ENCODE peak calls at places on chromosomes 3 and 15, in seven cellular contexts. P is right atrium auricular region; H is heart left ventricle; N is lung; S is breast epithelium; W is PC-3; J is CD8-positive, alpha-beta T cell. I is an unnamed sample.

GRCh38 chr15:69508659-69509058 is 56.0 kb downstream of the RPLP1 start:
- DNase-seq in P (peak; percentile 52), H (no peak), N (no peak), S (no peak), W (no peak), J (no peak), I (peak; percentile 73)

GRCh38 chr3:122564155-122564912 is at the start of the genes DTX3L and PARP9:
- DNase-seq in P (peak; percentile 83), H (peak; percentile 90), N (peak; percentile 86), S (peak; percentile 75), W (peak; percentile 83), J (peak; percentile 82), I (peak; percentile 91)

GRCh38 chr3:171284308-171285075 is 175.7 kb downstream of the TNIK start:
- DNase-seq in P (peak; percentile 66), H (no peak), N (no peak), S (no peak), W (peak; percentile 76), J (no peak), I (peak; percentile 81)

GRCh38 chr3:131796558-131796957 is 238.3 kb downstream of the CPNE4 start:
- DNase-seq in P (no peak), H (no peak), N (no peak), S (no peak), W (no peak), J (no peak), I (no peak)

GRCh38 chr15:30065025-30065801 is 17.5 kb upstream of the GOLGA8J start:
- DNase-seq in P (no peak), H (no peak), N (peak; percentile 78), S (no peak), W (peak; percentile 55), J (no peak), I (peak; percentile 55)

GRCh38 chr3:171614318-171614967 is 154.2 kb upstream of the TNIK start:
- DNase-seq in P (no peak), H (peak; percentile 33), N (no peak), S (no peak), W (no peak), J (no peak), I (no peak)

GRCh38 chr3:192467230-192468186 is 259.8 kb downstream of the FGF12 start:
- DNase-seq in P (no peak), H (peak; percentile 35), N (peak; percentile 51), S (no peak), W (peak; percentile 82), J (peak; percentile 50), I (no peak)

GRCh38 chr3:123884258-123884831 is at the start of gene MYLK:
- DNase-seq in P (no peak), H (peak; percentile 80), N (peak; percentile 74), S (peak; percentile 63), W (peak; percentile 85), J (no peak), I (peak; percentile 98)

GRCh38 chr3:100067589-100067988 is 46.7 kb downstream of the FILIP1L start:
- DNase-seq in P (no peak), H (no peak), N (no peak), S (no peak), W (no peak), J (no peak), I (no peak)

GRCh38 chr3:10775259-10775658 is 40.8 kb upstream of the SLC6A11 start:
- DNase-seq in P (peak; percentile 7), H (no peak), N (no peak), S (no peak), W (no peak), J (no peak), I (no peak)

GRCh38 chr3:37417297-37418082 is 243.1 kb upstream of the LRRFIP2 start:
- DNase-seq in P (no peak), H (no peak), N (no peak), S (no peak), W (no peak), J (no peak), I (no peak)

GRCh38 chr3:176075046-176075445 is 1122.2 kb downstream of the TBL1XR1 start:
- DNase-seq in P (no peak), H (no peak), N (no peak), S (no peak), W (no peak), J (no peak), I (no peak)

GRCh38 chr3:184716652-184717607 is 5.1 kb upstream of the MAGEF1 start:
- DNase-seq in P (peak; percentile 66), H (no peak), N (peak; percentile 30), S (no peak), W (peak; percentile 64), J (peak; percentile 39), I (peak; percentile 60)

GRCh38 chr15:62899090-62899493 is 143.5 kb upstream of the TPM1 start:
- DNase-seq in P (no peak), H (peak; percentile 81), N (no peak), S (no peak), W (peak; percentile 74), J (no peak), I (no peak)

GRCh38 chr3:110593749-110594148 is 477.9 kb upstream of the NECTIN3 start:
- DNase-seq in P (no peak), H (no peak), N (no peak), S (no peak), W (no peak), J (no peak), I (no peak)

GRCh38 chr3:111594205-111594604 is 941 bp downstream of the ZBED2 start:
- DNase-seq in P (no peak), H (no peak), N (no peak), S (no peak), W (peak; percentile 93), J (no peak), I (peak; percentile 65)

GRCh38 chr15:82045179-82045891 is 483 bp downstream of the MEX3B start:
- DNase-seq in P (peak; percentile 65), H (peak; percentile 58), N (no peak), S (no peak), W (no peak), J (peak; percentile 51), I (peak; percentile 49)

GRCh38 chr3:47018269-47018611 is 38.8 kb downstream of the NBEAL2 start:
- DNase-seq in P (no peak), H (no peak), N (no peak), S (no peak), W (no peak), J (no peak), I (no peak)

GRCh38 chr15:59879506-59879905 is 124.6 kb upstream of the FOXB1 start:
- DNase-seq in P (no peak), H (no peak), N (no peak), S (no peak), W (no peak), J (no peak), I (peak; percentile 27)

GRCh38 chr3:153285194-153285641 is 123.2 kb downstream of the RAP2B start:
- DNase-seq in P (no peak), H (no peak), N (no peak), S (no peak), W (peak; percentile 35), J (no peak), I (peak; percentile 57)

GRCh38 chr3:178384302-178384939 is 151.8 kb upstream of the KCNMB2 start:
- DNase-seq in P (no peak), H (no peak), N (no peak), S (no peak), W (no peak), J (no peak), I (no peak)

GRCh38 chr3:190825389-190826016 is 37.0 kb downstream of the GMNC start:
- DNase-seq in P (no peak), H (no peak), N (no peak), S (no peak), W (no peak), J (no peak), I (no peak)

GRCh38 chr15:78930577-78931388 is 14.1 kb downstream of the CTSH start:
- DNase-seq in P (no peak), H (no peak), N (no peak), S (peak; percentile 73), W (peak; percentile 98), J (no peak), I (peak; percentile 86)

GRCh38 chr3:161339517-161340500 is 31.5 kb downstream of the SPTSSB start:
- DNase-seq in P (no peak), H (no peak), N (no peak), S (no peak), W (no peak), J (no peak), I (no peak)

GRCh38 chr15:36863551-36863950 is 236.8 kb downstream of the MEIS2 start:
- DNase-seq in P (no peak), H (no peak), N (no peak), S (no peak), W (no peak), J (no peak), I (no peak)

GRCh38 chr3:62109534-62109933 is 263.8 kb downstream of the FEZF2 start:
- DNase-seq in P (peak; percentile 73), H (peak; percentile 54), N (no peak), S (no peak), W (no peak), J (no peak), I (peak; percentile 44)

GRCh38 chr3:121637922-121638321 is 22.8 kb downstream of the HCLS1 start:
- DNase-seq in P (no peak), H (no peak), N (no peak), S (no peak), W (no peak), J (no peak), I (no peak)

GRCh38 chr3:51391566-51392300 is 648 bp downstream of the RBM15B start:
- DNase-seq in P (no peak), H (peak; percentile 42), N (no peak), S (no peak), W (peak; percentile 13), J (no peak), I (peak; percentile 23)

GRCh38 chr3:27805282-27805681 is 83.2 kb upstream of the EOMES start:
- DNase-seq in P (no peak), H (no peak), N (no peak), S (no peak), W (no peak), J (no peak), I (no peak)

GRCh38 chr15:43293402-43293801 is 26.7 kb upstream of the TGM5 start:
- DNase-seq in P (no peak), H (no peak), N (no peak), S (no peak), W (no peak), J (no peak), I (no peak)
- H3K4me3 ChIP-seq in P (no peak overlapping the region), H (no peak overlapping the region), N (no peak overlapping the region), S (no peak overlapping the region), W (no peak overlapping the region), J (no peak overlapping the region), I (no peak overlapping the region)

DNA sequence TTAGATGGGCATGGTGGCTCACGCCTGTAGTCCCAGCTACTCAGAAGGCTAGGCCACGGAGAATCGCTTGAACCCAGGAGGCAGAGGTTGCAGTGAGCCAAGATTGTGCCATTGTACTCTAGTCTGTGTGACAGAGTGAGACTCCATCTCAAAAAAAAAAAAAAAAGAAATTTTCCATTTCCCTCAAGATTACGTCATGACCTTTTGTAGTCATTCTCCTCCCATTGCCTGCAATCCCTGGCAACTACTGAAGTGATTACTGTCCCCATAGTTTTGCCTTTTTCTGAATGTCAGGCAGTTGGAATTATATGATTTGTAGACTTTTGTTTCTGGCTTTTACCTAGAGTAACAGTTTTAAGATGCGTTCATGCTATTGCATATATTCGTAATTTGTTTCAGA is 28.0 kb downstream of the WDR76 start:
- DNase-seq in P (no peak), H (no peak), N (no peak), S (no peak), W (no peak), J (no peak), I (no peak)
- H3K36me3 ChIP-seq in P (no peaks in the 10 kb centered on the region), H (peaks cover 39% of the 10 kb centered on the region), N (peaks cover 5% of the 10 kb centered on the region), S (no peaks in the 10 kb centered on the region), W (peaks cover 31% of the 10 kb centered on the region), J (peaks cover 6% of the 10 kb centered on the region), I (peaks cover 71% of the 10 kb centered on the region)

GRCh38 chr3:96814581-96815567 is at the start of gene EPHA6:
- DNase-seq in P (no peak), H (peak; percentile 28), N (no peak), S (no peak), W (no peak), J (no peak), I (peak; percentile 31)
- H3K4me3 ChIP-seq in P (peak within 1 kb of the TSS; percentile 35), H (peak within 1 kb of the TSS; percentile 49), N (peak within 1 kb of the TSS; percentile 18), S (peak within 1 kb of the TSS; percentile 59), W (peak within 1 kb of the TSS; percentile 81), J (peak within 1 kb of the TSS; percentile 15), I (peak within 1 kb of the TSS; percentile 55)

GRCh38 chr15:71373917-71374316 is 258.6 kb downstream of the THSD4 start:
- DNase-seq in P (no peak), H (no peak), N (no peak), S (no peak), W (no peak), J (no peak), I (no peak)
- H3K36me3 ChIP-seq in P (no peaks in the 10 kb centered on the region), H (no peaks in the 10 kb centered on the region), N (no peaks in the 10 kb centered on the region), S (no peaks in the 10 kb centered on the region), W (no peaks in the 10 kb centered on the region), J (no peaks in the 10 kb centered on the region), I (peaks cover 6% of the 10 kb centered on the region)

I was measured in MG63.